ENCODE peak calls at places on chromosome 7, in eight cellular contexts. K is GM12865, P is AG04450, T is aorta, C is mesendoderm, N is mesenchymal stem cell, B is kidney epithelial cell, U is pancreas. E is an unnamed sample.
A peak's percentile ranks its signal among the peaks of the same experiment; 100 is the strongest.

GRCh38 chr7:38731195-38731594 is 100.0 kb upstream of the AMPH start:
- DNase-seq in U (no peak), N (no peak), C (no peak), P (no peak), K (no peak), B (no peak), T (no peak), E (no peak)

GRCh38 chr7:47572939-47573757 is 8.8 kb downstream of the TNS3 start:
- DNase-seq in K (no peak), B (no peak), U (no peak), C (peak; percentile 46), P (no peak), N (no peak), T (no peak), E (no peak)

GRCh38 chr7:138726288-138726687 is 25.1 kb upstream of the SVOPL start:
- DNase-seq in U (no peak), N (no peak), K (no peak), C (no peak), B (no peak), T (no peak), P (no peak), E (no peak)

GRCh38 chr7:149454006-149454405 is 6.9 kb downstream of the ZNF777 start:
- DNase-seq in B (no peak), C (no peak), U (no peak), K (no peak), T (no peak), P (no peak), N (no peak), E (no peak)

GRCh38 chr7:156652886-156653568 is 12.5 kb downstream of the RNF32 start:
- DNase-seq in K (no peak), U (no peak), P (no peak), B (no peak), T (no peak), N (no peak), C (no peak), E (no peak)

GRCh38 chr7:47281161-47281560 is 300.8 kb downstream of the TNS3 start:
- DNase-seq in T (no peak), U (no peak), K (no peak), C (no peak), B (no peak), P (no peak), N (no peak), E (no peak)

GRCh38 chr7:66739953-66740301 is 606 bp upstream of the RABGEF1 start:
- DNase-seq in U (no peak), N (no peak), B (no peak), K (peak; percentile 59), T (no peak), C (peak; percentile 22), P (no peak), E (no peak)

GRCh38 chr7:81155654-81156373 is 237.0 kb upstream of the SEMA3C start:
- DNase-seq in P (no peak), K (no peak), T (no peak), C (peak; percentile 46), B (peak; percentile 78), U (no peak), N (no peak), E (no peak)

GRCh38 chr7:133265821-133266220 is 12.9 kb downstream of the EXOC4 start:
- DNase-seq in K (no peak), T (no peak), C (no peak), P (no peak), U (no peak), N (no peak), B (no peak), E (no peak)

GRCh38 chr7:139543801-139544603 is 20.5 kb downstream of the CLEC2L start:
- DNase-seq in N (no peak), K (peak; percentile 15), U (no peak), T (peak; percentile 73), C (peak; percentile 26), P (no peak), B (no peak), E (no peak)

GRCh38 chr7:28383949-28384348 is 28.4 kb upstream of the CREB5 start:
- DNase-seq in K (no peak), C (no peak), N (no peak), B (no peak), T (no peak), P (no peak), U (no peak), E (no peak)

GRCh38 chr7:29557954-29558353 is 5.7 kb upstream of the PRR15 start:
- DNase-seq in C (peak; percentile 55), N (peak; percentile 41), T (no peak), U (no peak), K (no peak), P (no peak), B (no peak), E (no peak)

GRCh38 chr7:113764401-113765035 is 154.3 kb downstream of the PPP1R3A start:
- DNase-seq in T (no peak), N (no peak), K (no peak), U (no peak), C (no peak), P (no peak), B (no peak), E (no peak)

GRCh38 chr7:26293569-26294308 is 2.1 kb downstream of the SNX10 start:
- DNase-seq in T (no peak), B (no peak), N (no peak), C (no peak), U (no peak), K (peak; percentile 88), P (no peak), E (no peak)

GRCh38 chr7:50657341-50657873 is 92.2 kb upstream of the DDC start:
- DNase-seq in B (no peak), U (no peak), N (peak; percentile 34), P (no peak), K (peak; percentile 23), C (no peak), T (peak; percentile 88), E (no peak)

GRCh38 chr7:38374507-38374906 is 101.1 kb upstream of the TARP start:
- DNase-seq in P (no peak), C (peak; percentile 41), T (no peak), U (no peak), N (peak; percentile 38), K (peak; percentile 69), B (no peak), E (no peak)

GRCh38 chr7:6576024-6576866 is 1.0 kb upstream of the ZDHHC4 start:
- DNase-seq in N (no peak), U (peak; percentile 69), K (peak; percentile 48), C (peak; percentile 37), B (no peak), T (no peak), P (no peak), E (no peak)

GRCh38 chr7:35717013-35717412 is 22.1 kb upstream of the HERPUD2 start:
- DNase-seq in P (no peak), C (no peak), B (no peak), T (no peak), K (no peak), N (no peak), U (no peak), E (no peak)

GRCh38 chr7:35714862-35715261 is 19.9 kb upstream of the HERPUD2 start:
- DNase-seq in K (peak; percentile 51), C (peak; percentile 50), P (no peak), T (no peak), U (no peak), B (no peak), N (no peak), E (no peak)

GRCh38 chr7:35714407-35714806 is 19.5 kb upstream of the HERPUD2 start:
- DNase-seq in T (no peak), K (no peak), B (no peak), N (no peak), U (no peak), P (no peak), C (no peak), E (no peak)

GRCh38 chr7:35717516-35717915 is 22.6 kb upstream of the HERPUD2 start:
- DNase-seq in C (no peak), B (no peak), K (no peak), N (no peak), T (no peak), U (no peak), P (no peak), E (no peak)

GRCh38 chr7:35716038-35716803 is 21.3 kb upstream of the HERPUD2 start:
- DNase-seq in P (no peak), B (no peak), N (peak; percentile 41), U (no peak), T (peak; percentile 77), C (no peak), K (no peak), E (no peak)
- H3K4me3 ChIP-seq in P (no peak overlapping the region), B (no peak overlapping the region), N (peak overlapping the region; percentile 68), U (peak overlapping the region; percentile 9), T (no peak overlapping the region), C (no peak overlapping the region), K (no peak overlapping the region), E (no peak overlapping the region)

GRCh38 chr7:44103941-44104879 is at the start of gene AEBP1:
- DNase-seq in N (peak; percentile 55), P (no peak), C (peak; percentile 64), K (no peak), U (peak; percentile 63), T (peak; percentile 83), B (no peak), E (no peak)
- H3K4me3 ChIP-seq in N (peak within 1 kb of the TSS; percentile 91), P (peak within 1 kb of the TSS; percentile 74), C (peak within 1 kb of the TSS; percentile 44), K (no peak within 1 kb of the TSS), U (peak within 1 kb of the TSS; percentile 41), T (peak within 1 kb of the TSS; percentile 80), B (peak within 1 kb of the TSS; percentile 62), E (no peak within 1 kb of the TSS)

DNA sequence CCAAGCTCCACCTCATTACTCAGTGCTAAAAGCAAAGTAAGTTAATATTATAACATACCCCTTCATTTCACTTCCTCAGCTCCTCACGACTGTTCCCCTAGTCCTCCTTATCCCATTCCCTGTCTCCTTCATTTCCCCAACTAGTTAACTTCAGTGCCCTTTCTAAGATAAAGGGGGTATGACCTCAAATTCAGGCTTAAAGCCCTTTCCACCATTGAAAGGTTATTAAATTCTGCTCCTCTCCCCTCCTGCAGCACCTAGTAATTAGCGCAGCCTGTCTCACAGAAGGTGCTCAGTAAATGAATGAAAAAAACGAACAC is 1.0 kb downstream of the CRPPA start:
- DNase-seq in N (no peak), C (no peak), P (no peak), T (no peak), U (no peak), K (no peak), B (no peak), E (no peak)
- H3K4me3 ChIP-seq in N (peak overlapping the region; percentile 82), C (peak overlapping the region; percentile 23), P (peak overlapping the region; percentile 65), T (peak overlapping the region; percentile 36), U (peak overlapping the region; percentile 79), K (no peak overlapping the region), B (peak overlapping the region; percentile 54), E (peak overlapping the region; percentile 37)

DNA sequence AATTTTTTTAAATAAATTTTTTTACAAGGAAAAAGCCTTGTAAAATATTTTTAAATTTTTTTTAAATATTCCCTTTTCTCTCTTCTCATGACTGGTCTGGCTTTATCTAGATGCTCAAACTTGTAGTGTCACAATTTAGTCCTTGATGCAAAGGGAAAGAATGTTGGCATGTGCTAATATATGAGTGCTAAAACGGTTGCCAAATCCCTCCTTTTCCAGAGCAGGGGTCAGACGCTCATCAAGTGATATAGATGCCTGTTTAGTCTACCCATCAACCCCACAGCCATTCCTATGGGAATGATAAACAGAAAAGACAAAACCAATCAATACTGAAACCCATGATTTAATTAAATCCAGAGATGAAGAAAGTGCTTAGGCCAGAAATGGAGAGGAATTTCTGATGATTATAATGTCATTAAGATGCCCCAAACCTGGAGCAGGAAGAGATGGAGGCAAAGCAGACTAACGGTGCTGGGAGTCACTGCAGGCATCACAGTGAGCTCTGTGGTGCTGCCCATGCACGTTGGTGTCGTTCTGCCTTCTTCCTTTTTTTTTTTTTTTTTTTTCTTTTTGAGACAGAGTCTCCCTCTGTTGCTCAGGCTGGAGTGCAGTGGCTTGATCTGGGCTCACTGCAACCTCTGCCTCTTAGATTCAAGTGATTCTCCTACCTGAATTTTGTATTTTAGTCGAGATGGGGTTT is 210.1 kb upstream of the STK17A start:
- DNase-seq in T (no peak), P (no peak), C (peak; percentile 20), B (no peak), K (no peak), N (peak; percentile 26), U (no peak), E (no peak)
- H3K4me3 ChIP-seq in T (no peak overlapping the region), P (no peak overlapping the region), C (no peak overlapping the region), B (no peak overlapping the region), K (no peak overlapping the region), N (no peak overlapping the region), U (no peak overlapping the region), E (no peak overlapping the region)

E was measured in RWPE2.